ENCODE peak calls at places on chromosome 21, in six cellular contexts. F is fibroblast of pulmonary artery, V is heart left ventricle, Z is astrocyte of the cerebellum, D is T-cell, T is NCI-H1105. R is an unnamed sample.

GRCh38 chr21:46122241-46122671 is 24.3 kb downstream of the COL6A2 start:
- DNase-seq in Z (no peak), V (peak), F (peak), D (no peak), T (no peak), R (no peak)

GRCh38 chr21:36087362-36088138 is 17.7 kb downstream of the CBR1 start:
- DNase-seq in F (no peak), T (no peak), D (no peak), Z (no peak), V (no peak), R (no peak)

GRCh38 chr21:42749226-42749625 is 95.8 kb downstream of the PDE9A start:
- DNase-seq in Z (no peak), V (no peak), F (no peak), D (no peak), T (no peak), R (no peak)

GRCh38 chr21:28776251-28776650 is 216.4 kb downstream of the LTN1 start:
- DNase-seq in F (peak), T (no peak), Z (peak), V (no peak), D (no peak), R (no peak)

GRCh38 chr21:37658994-37659458 is 257.2 kb downstream of the KCNJ6 start:
- DNase-seq in Z (peak), V (no peak), T (no peak), D (no peak), F (peak), R (no peak)

GRCh38 chr21:26925122-26925521 is 41.8 kb downstream of the ADAMTS5 start:
- DNase-seq in Z (no peak), F (no peak), V (no peak), T (no peak), D (no peak), R (no peak)

GRCh38 chr21:42682661-42683060 is 29.2 kb downstream of the PDE9A start:
- DNase-seq in F (no peak), T (no peak), D (no peak), V (no peak), Z (no peak), R (no peak)

GRCh38 chr21:29558331-29558730 is 259.6 kb downstream of the BACH1 start:
- DNase-seq in Z (no peak), F (no peak), V (no peak), T (no peak), D (no peak), R (no peak)

GRCh38 chr21:29232601-29233541 is 65.9 kb upstream of the BACH1 start:
- DNase-seq in F (peak), Z (no peak), T (no peak), D (no peak), V (no peak), R (no peak)

GRCh38 chr21:26148071-26148470 is 22.5 kb downstream of the APP start:
- DNase-seq in V (no peak), D (no peak), Z (no peak), T (no peak), F (peak), R (no peak)

R was measured in COR-L47.